ENCODE peak calls at places on chromosomes 16 and 17, in four cellular contexts. C is activated CD4-positive, alpha-beta T cell treated with anti-CD3 and anti-CD28 coated beads, Interleukin-2, amount 50 U/mL, for 4 hours; E is NCI-H774; G is activated CD8-positive, alpha-beta memory T cell treated with anti-CD3 and anti-CD28 coated beads for 1 hour. P is an unnamed sample.

GRCh38 chr16:11202260-11203091 is 53.5 kb downstream of the SOCS1 start:
- DNase-seq in E (no peak), C (no peak), G (no peak), P (no peak)

GRCh38 chr17:50064253-50064991 is 8.5 kb downstream of the ITGA3 start:
- DNase-seq in C (no peak), E (no peak), G (no peak), P (no peak)

GRCh38 chr16:31181102-31181830 is 1.3 kb downstream of the FUS start:
- DNase-seq in G (no peak), E (no peak), C (no peak), P (peak)

GRCh38 chr16:3594316-3595109 is 16.9 kb downstream of the SLX4 start:
- DNase-seq in G (no peak), C (no peak), E (no peak), P (no peak)

GRCh38 chr17:29911641-29912177 is 18.3 kb downstream of the SSH2 start:
- DNase-seq in G (no peak), E (no peak), C (no peak), P (no peak)

GRCh38 chr16:85055503-85056210 is 28.1 kb downstream of the KIAA0513 start:
- DNase-seq in E (no peak), C (peak), G (peak), P (peak)

GRCh38 chr17:2335726-2336214 is 487 bp downstream of the TSR1 start:
- DNase-seq in E (no peak), G (no peak), C (no peak), P (no peak)

GRCh38 chr16:67163903-67164558 is 514 bp upstream of the HSF4 start:
- DNase-seq in E (no peak), C (no peak), G (no peak), P (no peak)

GRCh38 chr17:60421273-60422161 is 772 bp upstream of the CHCT1 start:
- DNase-seq in E (no peak), G (peak), C (peak), P (peak)

P was measured in activated CD8-positive, alpha-beta T cell treated with anti-CD3 and anti-CD28 coated beads, Interleukin-2, amount 10 ng/mL, durations not matched to agents 7 days and 5 days.